ENCODE peak calls at places on chromosome 22, in six cellular contexts. One of them, this sample, is unnamed.

GRCh38 chr22:25237503-25237902 is 18.1 kb downstream of the CRYBB2 start:
- DNase-seq in heart left ventricle: no peak
- DNase-seq in PC-3: no peak
- DNase-seq in uterus: no peak
- DNase-seq in cardiac muscle cell: no peak
- DNase-seq in neural progenitor cell: peak; percentile 30
- DNase-seq in this sample: no peak

GRCh38 chr22:39257522-39258475 is 13.0 kb upstream of the PDGFB start:
- DNase-seq in heart left ventricle: no peak
- DNase-seq in PC-3: no peak
- DNase-seq in uterus: no peak
- DNase-seq in cardiac muscle cell: no peak
- DNase-seq in neural progenitor cell: no peak
- DNase-seq in this sample: no peak

GRCh38 chr22:29352778-29353177 is 35.6 kb downstream of the AP1B1 start:
- DNase-seq in heart left ventricle: no peak
- DNase-seq in PC-3: no peak
- DNase-seq in uterus: no peak
- DNase-seq in cardiac muscle cell: no peak
- DNase-seq in neural progenitor cell: no peak
- DNase-seq in this sample: no peak

GRCh38 chr22:42461511-42461910 is 29.3 kb upstream of the NFAM1 start:
- DNase-seq in heart left ventricle: no peak
- DNase-seq in PC-3: no peak
- DNase-seq in uterus: no peak
- DNase-seq in cardiac muscle cell: no peak
- DNase-seq in neural progenitor cell: peak; percentile 58
- DNase-seq in this sample: no peak

GRCh38 chr22:23226497-23226850 is 46.2 kb downstream of the BCR start:
- DNase-seq in heart left ventricle: no peak
- DNase-seq in PC-3: peak; percentile 25
- DNase-seq in uterus: no peak
- DNase-seq in cardiac muscle cell: peak; percentile 32
- DNase-seq in neural progenitor cell: no peak
- DNase-seq in this sample: no peak

GRCh38 chr22:17072877-17073276 is 11.9 kb upstream of the IL17RA start:
- DNase-seq in heart left ventricle: no peak
- DNase-seq in PC-3: no peak
- DNase-seq in uterus: no peak
- DNase-seq in cardiac muscle cell: no peak
- DNase-seq in neural progenitor cell: no peak
- DNase-seq in this sample: no peak

GRCh38 chr22:18111759-18112330 is 1.2 kb downstream of the TUBA8 start:
- DNase-seq in heart left ventricle: peak; percentile 55
- DNase-seq in PC-3: no peak
- DNase-seq in uterus: no peak
- DNase-seq in cardiac muscle cell: no peak
- DNase-seq in neural progenitor cell: no peak
- DNase-seq in this sample: no peak

GRCh38 chr22:41608386-41608785 is 12.5 kb downstream of the DESI1 start:
- DNase-seq in heart left ventricle: no peak
- DNase-seq in PC-3: no peak
- DNase-seq in uterus: no peak
- DNase-seq in cardiac muscle cell: no peak
- DNase-seq in neural progenitor cell: no peak
- DNase-seq in this sample: no peak

GRCh38 chr22:29914165-29914564 is 31.2 kb downstream of the MTMR3 start:
- DNase-seq in heart left ventricle: no peak
- DNase-seq in PC-3: peak; percentile 57
- DNase-seq in uterus: no peak
- DNase-seq in cardiac muscle cell: peak; percentile 65
- DNase-seq in neural progenitor cell: no peak
- DNase-seq in this sample: peak; percentile 76

GRCh38 chr22:44329179-44329796 is 16.5 kb upstream of the SHISAL1 start:
- DNase-seq in heart left ventricle: no peak
- DNase-seq in PC-3: peak; percentile 61
- DNase-seq in uterus: no peak
- DNase-seq in cardiac muscle cell: no peak
- DNase-seq in neural progenitor cell: no peak
- DNase-seq in this sample: no peak

GRCh38 chr22:42688241-42688913 is 32.3 kb downstream of the A4GALT start:
- DNase-seq in heart left ventricle: peak; percentile 92
- DNase-seq in PC-3: peak; percentile 84
- DNase-seq in uterus: peak; percentile 94
- DNase-seq in cardiac muscle cell: peak; percentile 97
- DNase-seq in neural progenitor cell: peak; percentile 58
- DNase-seq in this sample: peak; percentile 91

GRCh38 chr22:23062616-23063538 is 7.4 kb upstream of the GNAZ start:
- DNase-seq in heart left ventricle: no peak
- DNase-seq in PC-3: no peak
- DNase-seq in uterus: peak; percentile 3
- DNase-seq in cardiac muscle cell: no peak
- DNase-seq in neural progenitor cell: no peak
- DNase-seq in this sample: no peak

GRCh38 chr22:29524440-29525191 is 28.9 kb downstream of the THOC5 start:
- DNase-seq in heart left ventricle: no peak
- DNase-seq in PC-3: peak; percentile 26
- DNase-seq in uterus: no peak
- DNase-seq in cardiac muscle cell: peak; percentile 38
- DNase-seq in neural progenitor cell: peak; percentile 59
- DNase-seq in this sample: no peak

GRCh38 chr22:12601870-12602779 is 2925.9 kb upstream of the OR11H1 start:
- DNase-seq in heart left ventricle: no peak
- DNase-seq in PC-3: no peak
- DNase-seq in uterus: no peak
- DNase-seq in cardiac muscle cell: no peak
- DNase-seq in neural progenitor cell: no peak
- DNase-seq in this sample: no peak

GRCh38 chr22:21926728-21927127 is 25.9 kb downstream of the PPM1F start:
- DNase-seq in heart left ventricle: no peak
- DNase-seq in PC-3: no peak
- DNase-seq in uterus: no peak
- DNase-seq in cardiac muscle cell: no peak
- DNase-seq in neural progenitor cell: no peak
- DNase-seq in this sample: no peak

GRCh38 chr22:23282089-23282501 is 101.8 kb downstream of the BCR start:
- DNase-seq in heart left ventricle: peak; percentile 53
- DNase-seq in PC-3: peak; percentile 91
- DNase-seq in uterus: peak; percentile 72
- DNase-seq in cardiac muscle cell: peak; percentile 65
- DNase-seq in neural progenitor cell: no peak
- DNase-seq in this sample: no peak

GRCh38 chr22:40058265-40058664 is 63.5 kb downstream of the FAM83F start:
- DNase-seq in heart left ventricle: no peak
- DNase-seq in PC-3: no peak
- DNase-seq in uterus: no peak
- DNase-seq in cardiac muscle cell: no peak
- DNase-seq in neural progenitor cell: peak; percentile 33
- DNase-seq in this sample: no peak

GRCh38 chr22:25069426-25069757 is 116.9 kb downstream of the KIAA1671 start:
- DNase-seq in heart left ventricle: no peak
- DNase-seq in PC-3: no peak
- DNase-seq in uterus: no peak
- DNase-seq in cardiac muscle cell: no peak
- DNase-seq in neural progenitor cell: no peak
- DNase-seq in this sample: no peak

GRCh38 chr22:23539135-23539838 is 40.8 kb downstream of the IGLL1 start:
- DNase-seq in heart left ventricle: peak; percentile 76
- DNase-seq in PC-3: peak; percentile 77
- DNase-seq in uterus: peak; percentile 67
- DNase-seq in cardiac muscle cell: peak; percentile 91
- DNase-seq in neural progenitor cell: peak; percentile 89
- DNase-seq in this sample: no peak

GRCh38 chr22:25564979-25565677 is 653 bp downstream of the GRK3 start:
- DNase-seq in heart left ventricle: peak; percentile 26
- DNase-seq in PC-3: no peak
- DNase-seq in uterus: peak; percentile 43
- DNase-seq in cardiac muscle cell: peak; percentile 31
- DNase-seq in neural progenitor cell: peak; percentile 64
- DNase-seq in this sample: no peak

GRCh38 chr22:43110927-43111623 is 525 bp downstream of the BIK start:
- DNase-seq in heart left ventricle: no peak
- DNase-seq in PC-3: peak; percentile 35
- DNase-seq in uterus: no peak
- DNase-seq in cardiac muscle cell: no peak
- DNase-seq in neural progenitor cell: peak; percentile 58
- DNase-seq in this sample: no peak

GRCh38 chr22:22111983-22112382 is 129.4 kb upstream of the TOP3B start:
- DNase-seq in heart left ventricle: no peak
- DNase-seq in PC-3: no peak
- DNase-seq in uterus: no peak
- DNase-seq in cardiac muscle cell: no peak
- DNase-seq in neural progenitor cell: no peak
- DNase-seq in this sample: no peak

GRCh38 chr22:31295831-31296230 is 3.5 kb upstream of the PIK3IP1 start:
- DNase-seq in heart left ventricle: no peak
- DNase-seq in PC-3: no peak
- DNase-seq in uterus: no peak
- DNase-seq in cardiac muscle cell: peak; percentile 32
- DNase-seq in neural progenitor cell: no peak
- DNase-seq in this sample: no peak

GRCh38 chr22:38734203-38735100 is 21.3 kb downstream of the SUN2 start:
- DNase-seq in heart left ventricle: no peak
- DNase-seq in PC-3: no peak
- DNase-seq in uterus: no peak
- DNase-seq in cardiac muscle cell: no peak
- DNase-seq in neural progenitor cell: no peak
- DNase-seq in this sample: no peak

GRCh38 chr22:32994046-32994827 is 63.9 kb downstream of the SYN3 start:
- DNase-seq in heart left ventricle: no peak
- DNase-seq in PC-3: no peak
- DNase-seq in uterus: no peak
- DNase-seq in cardiac muscle cell: no peak
- DNase-seq in neural progenitor cell: peak; percentile 64
- DNase-seq in this sample: no peak

DNA sequence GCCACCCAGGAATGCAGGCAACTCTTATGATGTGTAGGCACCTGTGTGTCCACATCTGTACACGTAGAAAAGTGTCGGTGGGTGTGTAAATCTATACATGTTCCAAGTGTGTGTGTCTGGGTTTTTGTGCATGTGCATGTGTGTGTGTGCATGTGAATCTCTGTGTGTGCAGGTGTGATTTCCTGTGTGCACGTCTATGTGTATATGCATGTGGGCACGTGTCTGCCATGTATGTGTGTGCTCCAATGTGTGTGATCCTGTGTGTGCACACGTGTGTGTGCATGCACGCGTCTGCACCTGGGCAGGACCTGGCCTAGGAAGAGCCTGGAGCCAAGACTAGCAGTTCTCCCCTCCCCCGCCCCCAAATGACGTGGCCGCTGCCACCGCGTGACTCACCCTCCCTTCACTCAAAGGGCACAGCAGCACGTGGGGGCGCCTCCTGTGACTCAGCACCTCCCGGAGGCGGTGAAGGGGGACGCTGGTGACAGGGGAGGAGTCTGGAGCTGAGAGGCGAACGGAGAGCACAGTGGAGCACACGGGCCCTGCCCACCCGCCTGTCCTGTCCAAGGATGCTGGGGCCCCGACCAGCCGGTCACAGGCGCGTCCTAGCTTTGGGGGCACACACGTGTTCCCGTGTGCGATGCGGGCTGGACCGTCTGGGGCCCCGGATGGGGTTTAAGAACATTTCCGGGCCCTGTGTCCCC is 10.1 kb downstream of the PIM3 start:
- DNase-seq in heart left ventricle: peak; percentile 93
- DNase-seq in PC-3: peak; percentile 96
- DNase-seq in uterus: peak; percentile 92
- DNase-seq in cardiac muscle cell: peak; percentile 94
- DNase-seq in neural progenitor cell: peak; percentile 79
- DNase-seq in this sample: peak; percentile 82
- TF ChIP-seq CTCF in heart left ventricle: no peak
- TF ChIP-seq CTCF in PC-3: no peak
- TF ChIP-seq CTCF in uterus: no peak
- TF ChIP-seq CTCF in cardiac muscle cell: no peak
- TF ChIP-seq CTCF in neural progenitor cell: no peak
- TF ChIP-seq CTCF in this sample: no peak

DNA sequence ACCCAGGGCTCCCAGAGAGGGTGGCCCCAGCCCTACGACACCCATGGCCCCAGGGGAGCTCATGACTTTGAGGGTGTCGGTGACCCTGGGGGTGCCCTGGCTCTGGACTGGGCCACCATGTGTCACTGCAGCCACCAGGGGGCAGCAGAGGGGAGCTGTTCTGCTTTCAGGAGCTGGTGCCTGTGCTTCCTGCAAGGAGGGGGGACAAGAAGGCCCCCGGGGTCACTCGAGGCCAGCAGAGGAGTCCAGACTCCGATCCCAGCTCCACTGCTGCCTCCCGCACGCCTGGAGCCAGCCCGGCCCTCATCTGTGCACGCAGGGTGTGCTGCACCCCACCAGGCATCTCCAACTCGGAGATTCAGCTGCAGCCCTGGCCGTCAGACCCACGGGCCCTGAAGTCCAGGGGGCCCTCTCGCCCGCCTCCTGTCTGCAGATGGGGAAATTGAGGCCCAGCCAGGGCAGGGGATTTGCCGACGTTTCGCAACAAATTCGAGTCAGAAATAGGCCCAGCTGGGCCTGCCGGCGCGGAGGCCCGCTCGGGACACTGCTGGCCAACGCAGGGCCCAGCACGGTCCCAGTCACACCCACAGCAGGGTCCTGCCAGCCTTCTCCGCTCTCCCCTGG is 29.5 kb upstream of the WNT7B start:
- DNase-seq in heart left ventricle: peak; percentile 96
- DNase-seq in PC-3: peak; percentile 85
- DNase-seq in uterus: peak; percentile 94
- DNase-seq in cardiac muscle cell: peak; percentile 94
- DNase-seq in neural progenitor cell: peak; percentile 93
- DNase-seq in this sample: no peak
- H3K4me3 ChIP-seq in heart left ventricle: peak overlapping the region; percentile 19
- H3K4me3 ChIP-seq in PC-3: peak overlapping the region; percentile 56
- H3K4me3 ChIP-seq in uterus: no peak overlapping the region
- H3K4me3 ChIP-seq in cardiac muscle cell: no peak overlapping the region
- H3K4me3 ChIP-seq in neural progenitor cell: no peak overlapping the region
- H3K4me3 ChIP-seq in this sample: peak overlapping the region; percentile 17

DNA sequence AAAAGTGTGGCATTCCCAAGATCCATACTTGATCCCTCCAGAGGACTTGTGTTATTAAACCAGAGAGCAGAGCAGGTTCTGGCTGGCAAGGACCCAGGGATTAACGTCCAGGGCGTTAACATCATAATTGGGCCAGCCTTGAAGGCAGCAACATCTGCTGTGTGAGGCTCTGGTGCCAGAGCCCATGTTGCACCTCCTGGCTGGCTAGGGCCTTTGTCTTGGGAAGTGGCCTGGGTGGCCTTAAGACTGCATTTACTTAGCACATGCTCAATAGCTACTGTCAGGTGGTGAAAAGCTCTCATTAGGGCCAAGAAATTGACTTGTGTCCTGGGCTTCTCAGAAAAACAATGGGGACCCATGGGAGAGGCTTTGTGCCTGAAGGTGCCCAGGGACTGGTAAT is 66.6 kb downstream of the CACNG2 start:
- DNase-seq in heart left ventricle: no peak
- DNase-seq in PC-3: no peak
- DNase-seq in uterus: no peak
- DNase-seq in cardiac muscle cell: no peak
- DNase-seq in neural progenitor cell: peak; percentile 54
- DNase-seq in this sample: no peak
- H3K27me3 ChIP-seq in heart left ventricle: peaks cover 3% of the 10 kb centered on the region
- H3K27me3 ChIP-seq in PC-3: peaks cover 51% of the 10 kb centered on the region
- H3K27me3 ChIP-seq in uterus: no peaks in the 10 kb centered on the region
- H3K27me3 ChIP-seq in cardiac muscle cell: no peaks in the 10 kb centered on the region
- H3K27me3 ChIP-seq in neural progenitor cell: no peaks in the 10 kb centered on the region
- H3K27me3 ChIP-seq in this sample: peaks cover 13% of the 10 kb centered on the region

GRCh38 chr22:35411112-35411511 is 11.2 kb downstream of the MCM5 start:
- DNase-seq in heart left ventricle: no peak
- DNase-seq in PC-3: no peak
- DNase-seq in uterus: no peak
- DNase-seq in cardiac muscle cell: no peak
- DNase-seq in neural progenitor cell: no peak
- DNase-seq in this sample: no peak
- TF ChIP-seq CTCF in heart left ventricle: no peak
- TF ChIP-seq CTCF in PC-3: no peak
- TF ChIP-seq CTCF in uterus: no peak
- TF ChIP-seq CTCF in cardiac muscle cell: no peak
- TF ChIP-seq CTCF in neural progenitor cell: no peak
- TF ChIP-seq CTCF in this sample: no peak